ENCODE peak calls at places on chromosomes 12 and 14, in nine cellular contexts. One of them, this sample, is unnamed.

GRCh38 chr12:53804429-53804828 is 52.6 kb upstream of the CISTR start:
- DNase-seq in NAMALWA: no peak
- DNase-seq in activated CD8-positive, alpha-beta memory T cell treated with anti-CD3 and anti-CD28 coated beads, Interleukin-2, amount 50 U/mL, for 4 hours: no peak
- DNase-seq in posterior vena cava: no peak
- DNase-seq in activated CD4-positive, alpha-beta T cell treated with anti-CD3 and anti-CD28 coated beads for 48 hours: no peak
- DNase-seq in ovary: no peak
- DNase-seq in A172: no peak
- DNase-seq in Karpas-422: no peak
- DNase-seq in SK-N-MC: no peak
- DNase-seq in this sample: no peak

GRCh38 chr14:105491366-105492006 is 440 bp downstream of the TEDC1 start:
- DNase-seq in NAMALWA: peak; percentile 90
- DNase-seq in activated CD8-positive, alpha-beta memory T cell treated with anti-CD3 and anti-CD28 coated beads, Interleukin-2, amount 50 U/mL, for 4 hours: peak; percentile 79
- DNase-seq in posterior vena cava: peak; percentile 94
- DNase-seq in activated CD4-positive, alpha-beta T cell treated with anti-CD3 and anti-CD28 coated beads for 48 hours: peak; percentile 97
- DNase-seq in ovary: peak; percentile 76
- DNase-seq in A172: no peak
- DNase-seq in Karpas-422: peak; percentile 97
- DNase-seq in SK-N-MC: no peak
- DNase-seq in this sample: peak; percentile 88

GRCh38 chr14:102873131-102873530 is 49.3 kb upstream of the AMN start:
- DNase-seq in NAMALWA: no peak
- DNase-seq in activated CD8-positive, alpha-beta memory T cell treated with anti-CD3 and anti-CD28 coated beads, Interleukin-2, amount 50 U/mL, for 4 hours: no peak
- DNase-seq in posterior vena cava: no peak
- DNase-seq in activated CD4-positive, alpha-beta T cell treated with anti-CD3 and anti-CD28 coated beads for 48 hours: no peak
- DNase-seq in ovary: no peak
- DNase-seq in A172: no peak
- DNase-seq in Karpas-422: no peak
- DNase-seq in SK-N-MC: no peak
- DNase-seq in this sample: no peak

GRCh38 chr14:80567905-80568512 is 356.7 kb upstream of the DIO2 start:
- DNase-seq in NAMALWA: no peak
- DNase-seq in activated CD8-positive, alpha-beta memory T cell treated with anti-CD3 and anti-CD28 coated beads, Interleukin-2, amount 50 U/mL, for 4 hours: no peak
- DNase-seq in posterior vena cava: no peak
- DNase-seq in activated CD4-positive, alpha-beta T cell treated with anti-CD3 and anti-CD28 coated beads for 48 hours: peak; percentile 6
- DNase-seq in ovary: no peak
- DNase-seq in A172: peak; percentile 28
- DNase-seq in Karpas-422: no peak
- DNase-seq in SK-N-MC: no peak
- DNase-seq in this sample: no peak

GRCh38 chr12:20040844-20041243 is 327.5 kb upstream of the PDE3A start:
- DNase-seq in NAMALWA: no peak
- DNase-seq in activated CD8-positive, alpha-beta memory T cell treated with anti-CD3 and anti-CD28 coated beads, Interleukin-2, amount 50 U/mL, for 4 hours: no peak
- DNase-seq in posterior vena cava: no peak
- DNase-seq in activated CD4-positive, alpha-beta T cell treated with anti-CD3 and anti-CD28 coated beads for 48 hours: no peak
- DNase-seq in ovary: no peak
- DNase-seq in A172: no peak
- DNase-seq in Karpas-422: no peak
- DNase-seq in SK-N-MC: no peak
- DNase-seq in this sample: no peak

GRCh38 chr12:106685381-106685780 is 89.1 kb upstream of the RIC8B start:
- DNase-seq in NAMALWA: no peak
- DNase-seq in activated CD8-positive, alpha-beta memory T cell treated with anti-CD3 and anti-CD28 coated beads, Interleukin-2, amount 50 U/mL, for 4 hours: no peak
- DNase-seq in posterior vena cava: no peak
- DNase-seq in activated CD4-positive, alpha-beta T cell treated with anti-CD3 and anti-CD28 coated beads for 48 hours: no peak
- DNase-seq in ovary: no peak
- DNase-seq in A172: no peak
- DNase-seq in Karpas-422: no peak
- DNase-seq in SK-N-MC: no peak
- DNase-seq in this sample: no peak

GRCh38 chr14:105502446-105503295 is 11.6 kb downstream of the TEDC1 start:
- DNase-seq in NAMALWA: no peak
- DNase-seq in activated CD8-positive, alpha-beta memory T cell treated with anti-CD3 and anti-CD28 coated beads, Interleukin-2, amount 50 U/mL, for 4 hours: no peak
- DNase-seq in posterior vena cava: peak; percentile 74
- DNase-seq in activated CD4-positive, alpha-beta T cell treated with anti-CD3 and anti-CD28 coated beads for 48 hours: no peak
- DNase-seq in ovary: no peak
- DNase-seq in A172: no peak
- DNase-seq in Karpas-422: no peak
- DNase-seq in SK-N-MC: no peak
- DNase-seq in this sample: no peak

GRCh38 chr12:132077322-132078100 is 66.6 kb downstream of the DDX51 start:
- DNase-seq in NAMALWA: no peak
- DNase-seq in activated CD8-positive, alpha-beta memory T cell treated with anti-CD3 and anti-CD28 coated beads, Interleukin-2, amount 50 U/mL, for 4 hours: no peak
- DNase-seq in posterior vena cava: no peak
- DNase-seq in activated CD4-positive, alpha-beta T cell treated with anti-CD3 and anti-CD28 coated beads for 48 hours: no peak
- DNase-seq in ovary: no peak
- DNase-seq in A172: no peak
- DNase-seq in Karpas-422: no peak
- DNase-seq in SK-N-MC: no peak
- DNase-seq in this sample: no peak

GRCh38 chr14:105971593-105972500 is 445.5 kb downstream of the TMEM121 start:
- DNase-seq in NAMALWA: no peak
- DNase-seq in activated CD8-positive, alpha-beta memory T cell treated with anti-CD3 and anti-CD28 coated beads, Interleukin-2, amount 50 U/mL, for 4 hours: no peak
- DNase-seq in posterior vena cava: no peak
- DNase-seq in activated CD4-positive, alpha-beta T cell treated with anti-CD3 and anti-CD28 coated beads for 48 hours: no peak
- DNase-seq in ovary: no peak
- DNase-seq in A172: no peak
- DNase-seq in Karpas-422: no peak
- DNase-seq in SK-N-MC: no peak
- DNase-seq in this sample: no peak

GRCh38 chr12:50960130-50960529 is 7.8 kb downstream of the HIGD1C start:
- DNase-seq in NAMALWA: no peak
- DNase-seq in activated CD8-positive, alpha-beta memory T cell treated with anti-CD3 and anti-CD28 coated beads, Interleukin-2, amount 50 U/mL, for 4 hours: no peak
- DNase-seq in posterior vena cava: no peak
- DNase-seq in activated CD4-positive, alpha-beta T cell treated with anti-CD3 and anti-CD28 coated beads for 48 hours: no peak
- DNase-seq in ovary: no peak
- DNase-seq in A172: no peak
- DNase-seq in Karpas-422: no peak
- DNase-seq in SK-N-MC: no peak
- DNase-seq in this sample: no peak

GRCh38 chr12:6182279-6182898 is 17.8 kb upstream of the CD9 start:
- DNase-seq in NAMALWA: no peak
- DNase-seq in activated CD8-positive, alpha-beta memory T cell treated with anti-CD3 and anti-CD28 coated beads, Interleukin-2, amount 50 U/mL, for 4 hours: no peak
- DNase-seq in posterior vena cava: no peak
- DNase-seq in activated CD4-positive, alpha-beta T cell treated with anti-CD3 and anti-CD28 coated beads for 48 hours: no peak
- DNase-seq in ovary: peak; percentile 58
- DNase-seq in A172: peak; percentile 26
- DNase-seq in Karpas-422: no peak
- DNase-seq in SK-N-MC: no peak
- DNase-seq in this sample: no peak

GRCh38 chr12:47396902-47397663 is 308.7 kb downstream of the RPAP3 start:
- DNase-seq in NAMALWA: no peak
- DNase-seq in activated CD8-positive, alpha-beta memory T cell treated with anti-CD3 and anti-CD28 coated beads, Interleukin-2, amount 50 U/mL, for 4 hours: peak; percentile 28
- DNase-seq in posterior vena cava: no peak
- DNase-seq in activated CD4-positive, alpha-beta T cell treated with anti-CD3 and anti-CD28 coated beads for 48 hours: peak; percentile 40
- DNase-seq in ovary: no peak
- DNase-seq in A172: no peak
- DNase-seq in Karpas-422: peak; percentile 55
- DNase-seq in SK-N-MC: no peak
- DNase-seq in this sample: no peak

GRCh38 chr12:92784795-92785562 is 82.2 kb downstream of the PLEKHG7 start:
- DNase-seq in NAMALWA: peak; percentile 88
- DNase-seq in activated CD8-positive, alpha-beta memory T cell treated with anti-CD3 and anti-CD28 coated beads, Interleukin-2, amount 50 U/mL, for 4 hours: no peak
- DNase-seq in posterior vena cava: no peak
- DNase-seq in activated CD4-positive, alpha-beta T cell treated with anti-CD3 and anti-CD28 coated beads for 48 hours: peak; percentile 23
- DNase-seq in ovary: no peak
- DNase-seq in A172: peak; percentile 73
- DNase-seq in Karpas-422: peak; percentile 93
- DNase-seq in SK-N-MC: peak; percentile 65
- DNase-seq in this sample: no peak

GRCh38 chr14:97301931-97302559 is 504.9 kb downstream of the VRK1 start:
- DNase-seq in NAMALWA: no peak
- DNase-seq in activated CD8-positive, alpha-beta memory T cell treated with anti-CD3 and anti-CD28 coated beads, Interleukin-2, amount 50 U/mL, for 4 hours: no peak
- DNase-seq in posterior vena cava: no peak
- DNase-seq in activated CD4-positive, alpha-beta T cell treated with anti-CD3 and anti-CD28 coated beads for 48 hours: no peak
- DNase-seq in ovary: no peak
- DNase-seq in A172: no peak
- DNase-seq in Karpas-422: no peak
- DNase-seq in SK-N-MC: no peak
- DNase-seq in this sample: no peak

GRCh38 chr12:103947871-103948555 is 17.7 kb upstream of the TDG start:
- DNase-seq in NAMALWA: no peak
- DNase-seq in activated CD8-positive, alpha-beta memory T cell treated with anti-CD3 and anti-CD28 coated beads, Interleukin-2, amount 50 U/mL, for 4 hours: no peak
- DNase-seq in posterior vena cava: no peak
- DNase-seq in activated CD4-positive, alpha-beta T cell treated with anti-CD3 and anti-CD28 coated beads for 48 hours: no peak
- DNase-seq in ovary: no peak
- DNase-seq in A172: no peak
- DNase-seq in Karpas-422: no peak
- DNase-seq in SK-N-MC: no peak
- DNase-seq in this sample: no peak

GRCh38 chr14:75631453-75631831 is 29.2 kb downstream of the ERG28 start:
- DNase-seq in NAMALWA: no peak
- DNase-seq in activated CD8-positive, alpha-beta memory T cell treated with anti-CD3 and anti-CD28 coated beads, Interleukin-2, amount 50 U/mL, for 4 hours: no peak
- DNase-seq in posterior vena cava: no peak
- DNase-seq in activated CD4-positive, alpha-beta T cell treated with anti-CD3 and anti-CD28 coated beads for 48 hours: no peak
- DNase-seq in ovary: no peak
- DNase-seq in A172: no peak
- DNase-seq in Karpas-422: no peak
- DNase-seq in SK-N-MC: no peak
- DNase-seq in this sample: no peak

GRCh38 chr12:101781834-101782543 is 42.7 kb upstream of the SYCP3 start:
- DNase-seq in NAMALWA: no peak
- DNase-seq in activated CD8-positive, alpha-beta memory T cell treated with anti-CD3 and anti-CD28 coated beads, Interleukin-2, amount 50 U/mL, for 4 hours: no peak
- DNase-seq in posterior vena cava: no peak
- DNase-seq in activated CD4-positive, alpha-beta T cell treated with anti-CD3 and anti-CD28 coated beads for 48 hours: no peak
- DNase-seq in ovary: no peak
- DNase-seq in A172: no peak
- DNase-seq in Karpas-422: no peak
- DNase-seq in SK-N-MC: no peak
- DNase-seq in this sample: no peak

GRCh38 chr12:11653215-11653753 is 3.8 kb downstream of the ETV6 start:
- DNase-seq in NAMALWA: peak; percentile 63
- DNase-seq in activated CD8-positive, alpha-beta memory T cell treated with anti-CD3 and anti-CD28 coated beads, Interleukin-2, amount 50 U/mL, for 4 hours: peak; percentile 36
- DNase-seq in posterior vena cava: no peak
- DNase-seq in activated CD4-positive, alpha-beta T cell treated with anti-CD3 and anti-CD28 coated beads for 48 hours: peak; percentile 69
- DNase-seq in ovary: no peak
- DNase-seq in A172: no peak
- DNase-seq in Karpas-422: no peak
- DNase-seq in SK-N-MC: no peak
- DNase-seq in this sample: peak; percentile 69

GRCh38 chr12:131087991-131088700 is 134.4 kb downstream of the ADGRD1 start:
- DNase-seq in NAMALWA: no peak
- DNase-seq in activated CD8-positive, alpha-beta memory T cell treated with anti-CD3 and anti-CD28 coated beads, Interleukin-2, amount 50 U/mL, for 4 hours: peak; percentile 12
- DNase-seq in posterior vena cava: peak; percentile 76
- DNase-seq in activated CD4-positive, alpha-beta T cell treated with anti-CD3 and anti-CD28 coated beads for 48 hours: no peak
- DNase-seq in ovary: peak; percentile 11
- DNase-seq in A172: no peak
- DNase-seq in Karpas-422: no peak
- DNase-seq in SK-N-MC: no peak
- DNase-seq in this sample: no peak

GRCh38 chr12:57086951-57087688 is 1.8 kb upstream of the NAB2 start:
- DNase-seq in NAMALWA: peak; percentile 80
- DNase-seq in activated CD8-positive, alpha-beta memory T cell treated with anti-CD3 and anti-CD28 coated beads, Interleukin-2, amount 50 U/mL, for 4 hours: peak; percentile 98
- DNase-seq in posterior vena cava: peak; percentile 98
- DNase-seq in activated CD4-positive, alpha-beta T cell treated with anti-CD3 and anti-CD28 coated beads for 48 hours: peak; percentile 94
- DNase-seq in ovary: peak; percentile 97
- DNase-seq in A172: peak; percentile 64
- DNase-seq in Karpas-422: peak; percentile 93
- DNase-seq in SK-N-MC: peak; percentile 79
- DNase-seq in this sample: peak; percentile 89

GRCh38 chr14:74599946-74600345 is 12.1 kb downstream of the LTBP2 start:
- DNase-seq in NAMALWA: no peak
- DNase-seq in activated CD8-positive, alpha-beta memory T cell treated with anti-CD3 and anti-CD28 coated beads, Interleukin-2, amount 50 U/mL, for 4 hours: no peak
- DNase-seq in posterior vena cava: no peak
- DNase-seq in activated CD4-positive, alpha-beta T cell treated with anti-CD3 and anti-CD28 coated beads for 48 hours: no peak
- DNase-seq in ovary: no peak
- DNase-seq in A172: no peak
- DNase-seq in Karpas-422: no peak
- DNase-seq in SK-N-MC: no peak
- DNase-seq in this sample: no peak

GRCh38 chr14:92986254-92987147 is 63.6 kb downstream of the CHGA start:
- DNase-seq in NAMALWA: no peak
- DNase-seq in activated CD8-positive, alpha-beta memory T cell treated with anti-CD3 and anti-CD28 coated beads, Interleukin-2, amount 50 U/mL, for 4 hours: no peak
- DNase-seq in posterior vena cava: peak; percentile 74
- DNase-seq in activated CD4-positive, alpha-beta T cell treated with anti-CD3 and anti-CD28 coated beads for 48 hours: no peak
- DNase-seq in ovary: peak; percentile 65
- DNase-seq in A172: peak; percentile 49
- DNase-seq in Karpas-422: no peak
- DNase-seq in SK-N-MC: no peak
- DNase-seq in this sample: no peak

This sample was measured in natural killer cell treated with Interleukin-12 subunit alpha and Interleukin-12 subunit beta and Interleukin-15 and Interleukin-18, amount 100 ng/mL, for 72 hours.